ENCODE peak calls at places on chromosomes 7 and 10, in five cellular contexts. I is GM23248, L is fibroblast of lung, R is GM12865, Y is A673. D is an unnamed sample.
A peak's percentile ranks its signal among the peaks of the same experiment; 100 is the strongest.

GRCh38 chr10:126425051-126425450 is 36.8 kb upstream of the ADAM12 start:
- DNase-seq in I (no peak), L (no peak), R (no peak), Y (no peak), D (no peak)

GRCh38 chr7:104538152-104538551 is 209.7 kb downstream of the LHFPL3 start:
- DNase-seq in I (no peak), L (no peak), R (no peak), Y (no peak), D (no peak)

GRCh38 chr7:27092753-27093097 is 3.1 kb downstream of the HOXA1 start:
- DNase-seq in I (no peak), L (peak; percentile 34), R (no peak), Y (no peak), D (no peak)

GRCh38 chr7:140423501-140423900 is 19.6 kb downstream of the RAB19 start:
- DNase-seq in I (no peak), L (no peak), R (no peak), Y (no peak), D (no peak)

GRCh38 chr10:125038637-125039036 is 96.7 kb downstream of the ZRANB1 start:
- DNase-seq in I (no peak), L (no peak), R (peak; percentile 18), Y (peak; percentile 43), D (no peak)

GRCh38 chr10:129481641-129482040 is 14.6 kb downstream of the MGMT start:
- DNase-seq in I (no peak), L (no peak), R (no peak), Y (no peak), D (no peak)

GRCh38 chr7:40077849-40078248 is 56.6 kb downstream of the MPLKIP start:
- DNase-seq in I (no peak), L (peak; percentile 70), R (no peak), Y (no peak), D (no peak)

GRCh38 chr10:128322950-128323349 is 196.7 kb upstream of the MKI67 start:
- DNase-seq in I (no peak), L (no peak), R (no peak), Y (no peak), D (no peak)

GRCh38 chr7:148572067-148572522 is 18.5 kb upstream of the C7orf33 start:
- DNase-seq in I (no peak), L (no peak), R (no peak), Y (no peak), D (no peak)

GRCh38 chr10:7184660-7185366 is 226.0 kb downstream of the SFMBT2 start:
- DNase-seq in I (no peak), L (no peak), R (no peak), Y (no peak), D (no peak)

GRCh38 chr10:78529262-78529661 is 495.6 kb downstream of the RPS24 start:
- DNase-seq in I (no peak), L (no peak), R (no peak), Y (no peak), D (no peak)

GRCh38 chr7:35537067-35538023 is 157.6 kb downstream of the HERPUD2 start:
- DNase-seq in I (peak; percentile 84), L (peak; percentile 58), R (peak; percentile 73), Y (peak; percentile 85), D (peak; percentile 7)

GRCh38 chr7:124031919-124032318 is 948 bp downstream of the TMEM229A start:
- DNase-seq in I (no peak), L (no peak), R (no peak), Y (peak; percentile 55), D (no peak)
- H3K4me3 ChIP-seq in I (no peak overlapping the region), L (peak overlapping the region; percentile 51), R (no peak overlapping the region), Y (peak overlapping the region; percentile 77), D (peak overlapping the region; percentile 51)

GRCh38 chr10:100825946-100826660 is 80.7 kb downstream of the PAX2 start:
- DNase-seq in I (no peak), L (no peak), R (no peak), Y (no peak), D (no peak)
- H3K4me3 ChIP-seq in I (no peak overlapping the region), L (no peak overlapping the region), R (no peak overlapping the region), Y (peak overlapping the region; percentile 31), D (no peak overlapping the region)

DNA sequence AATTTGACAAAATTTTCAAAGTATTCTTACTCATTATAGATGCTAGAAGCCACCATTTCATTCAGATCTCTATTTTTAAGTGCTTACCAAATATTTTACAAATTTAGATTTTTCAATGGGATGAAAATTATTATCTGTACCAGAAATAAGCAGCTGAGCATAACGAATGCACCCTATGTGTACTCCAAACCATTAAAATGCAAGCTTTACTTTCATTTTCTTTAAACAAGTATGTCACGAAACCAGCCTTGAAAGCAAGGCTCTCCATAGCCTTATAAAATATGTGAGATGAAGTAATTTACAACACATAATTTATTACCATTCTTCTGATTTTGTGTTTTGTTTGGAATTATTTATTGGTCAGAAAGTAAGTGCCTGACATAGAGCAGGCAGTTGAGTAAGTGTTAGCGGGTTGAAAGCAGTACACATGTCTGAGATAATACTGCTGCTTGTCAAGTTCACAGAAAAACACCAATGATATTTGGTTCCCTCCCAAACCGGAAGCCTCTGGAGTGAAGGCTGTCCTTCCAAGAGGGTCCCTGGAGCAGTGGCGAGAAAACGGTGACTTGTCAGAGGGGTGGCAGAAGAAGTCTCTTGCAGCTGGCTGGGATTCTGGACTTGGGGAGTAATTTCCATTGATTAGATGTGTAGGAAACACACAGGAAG is 322.7 kb upstream of the PFKP start:
- DNase-seq in I (no peak), L (no peak), R (peak; percentile 3), Y (no peak), D (no peak)
- H3K4me3 ChIP-seq in I (no peak overlapping the region), L (peak overlapping the region; percentile 47), R (peak overlapping the region; percentile 39), Y (no peak overlapping the region), D (no peak overlapping the region)

DNA sequence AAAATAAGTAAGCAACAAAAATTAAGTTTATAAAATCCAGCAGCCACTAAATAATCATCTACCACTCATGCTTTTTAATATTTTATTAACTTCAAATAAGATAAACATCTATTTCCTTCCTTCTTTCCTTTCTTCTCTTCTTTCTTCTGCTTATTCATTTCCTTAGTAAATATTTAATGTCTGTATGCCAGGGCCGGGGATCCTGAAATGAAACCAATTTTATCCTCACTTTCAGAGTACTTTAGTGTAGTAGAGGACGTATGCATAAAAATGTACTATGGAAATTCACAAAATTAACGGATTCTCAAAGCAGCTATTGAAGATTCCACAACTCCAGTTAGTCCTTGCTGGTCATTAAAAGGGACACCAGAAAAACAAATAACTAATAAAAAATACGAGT is 224.7 kb downstream of the VTI1A start:
- DNase-seq in I (no peak), L (no peak), R (no peak), Y (peak; percentile 6), D (no peak)
- H3K4me3 ChIP-seq in I (no peak overlapping the region), L (no peak overlapping the region), R (no peak overlapping the region), Y (no peak overlapping the region), D (no peak overlapping the region)

GRCh38 chr7:80890391-80890790 is 28.5 kb downstream of the SEMA3C start:
- DNase-seq in I (no peak), L (peak; percentile 75), R (no peak), Y (no peak), D (no peak)
- H3K4me3 ChIP-seq in I (peak overlapping the region; percentile 4), L (peak overlapping the region; percentile 9), R (no peak overlapping the region), Y (no peak overlapping the region), D (no peak overlapping the region)

GRCh38 chr10:77301305-77301730 is 336.3 kb downstream of the KCNMA1 start:
- DNase-seq in I (peak; percentile 69), L (peak; percentile 48), R (no peak), Y (no peak), D (peak; percentile 58)
- H3K4me3 ChIP-seq in I (no peak overlapping the region), L (no peak overlapping the region), R (no peak overlapping the region), Y (no peak overlapping the region), D (no peak overlapping the region)

GRCh38 chr10:102619281-102619981 is 24.8 kb upstream of the TRIM8 start:
- DNase-seq in I (no peak), L (no peak), R (no peak), Y (no peak), D (no peak)
- H3K4me3 ChIP-seq in I (no peak overlapping the region), L (no peak overlapping the region), R (no peak overlapping the region), Y (no peak overlapping the region), D (no peak overlapping the region)

GRCh38 chr7:80218723-80219122 is 84.1 kb downstream of the GNAI1 start:
- DNase-seq in I (peak; percentile 91), L (peak; percentile 74), R (no peak), Y (no peak), D (no peak)
- H3K4me3 ChIP-seq in I (no peak overlapping the region), L (no peak overlapping the region), R (no peak overlapping the region), Y (no peak overlapping the region), D (no peak overlapping the region)

DNA sequence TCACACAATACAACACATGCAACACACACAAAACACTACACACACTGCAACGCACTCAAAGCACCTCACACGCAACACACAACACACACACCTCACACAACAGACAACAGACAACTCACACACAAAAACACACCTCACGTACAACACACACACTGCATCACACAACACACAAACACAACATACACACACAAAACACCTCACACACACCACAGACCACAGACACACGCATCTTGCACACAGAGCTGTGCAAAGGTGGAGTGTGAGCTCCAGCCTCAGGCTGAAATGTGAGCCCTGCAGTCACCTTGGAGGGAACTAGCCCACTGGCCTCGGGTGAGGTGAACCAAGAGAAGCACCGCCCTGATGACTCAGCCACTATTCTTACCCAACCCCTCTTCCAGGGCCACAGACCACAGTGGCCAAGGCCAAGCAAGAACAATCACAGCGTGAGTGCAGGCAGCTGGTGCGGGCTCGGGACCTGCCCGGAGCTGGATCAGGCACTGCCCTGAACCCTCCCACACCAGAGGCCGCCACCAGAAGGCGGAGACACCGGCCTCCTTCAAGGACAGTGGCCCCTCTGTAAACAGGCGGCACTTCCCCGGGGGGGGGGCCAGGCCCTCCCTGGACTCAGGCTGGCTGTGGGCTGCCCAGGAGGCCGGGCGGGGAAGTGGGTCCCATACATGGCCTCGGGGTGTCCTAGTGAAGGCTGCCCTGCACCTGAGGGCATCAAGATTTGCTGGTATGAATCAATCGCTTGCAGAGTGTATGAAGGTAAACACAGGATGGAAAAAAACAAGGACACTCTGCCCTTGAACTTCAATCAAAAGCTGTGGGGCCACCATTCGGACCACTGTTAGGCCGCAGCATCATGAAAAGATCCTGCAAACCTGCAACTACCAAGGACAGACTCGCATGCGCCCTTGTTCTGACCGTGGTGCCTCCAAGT is 106.7 kb downstream of the TNS3 start:
- DNase-seq in I (peak; percentile 98), L (peak; percentile 98), R (peak; percentile 75), Y (no peak), D (peak; percentile 95)
- H3K4me3 ChIP-seq in I (no peak overlapping the region), L (no peak overlapping the region), R (no peak overlapping the region), Y (no peak overlapping the region), D (no peak overlapping the region)

GRCh38 chr7:20219062-20219445 is 1.9 kb upstream of the MACC1 start:
- DNase-seq in I (no peak), L (no peak), R (no peak), Y (no peak), D (no peak)

GRCh38 chr7:20218261-20218660 is 1.1 kb upstream of the MACC1 start:
- DNase-seq in I (no peak), L (no peak), R (no peak), Y (no peak), D (no peak)

GRCh38 chr7:20217193-20217948 is at the start of gene MACC1:
- DNase-seq in I (no peak), L (no peak), R (peak; percentile 96), Y (no peak), D (no peak)

GRCh38 chr7:20214787-20215669 is 2.2 kb downstream of the MACC1 start:
- DNase-seq in I (no peak), L (no peak), R (peak; percentile 41), Y (no peak), D (no peak)

DNA sequence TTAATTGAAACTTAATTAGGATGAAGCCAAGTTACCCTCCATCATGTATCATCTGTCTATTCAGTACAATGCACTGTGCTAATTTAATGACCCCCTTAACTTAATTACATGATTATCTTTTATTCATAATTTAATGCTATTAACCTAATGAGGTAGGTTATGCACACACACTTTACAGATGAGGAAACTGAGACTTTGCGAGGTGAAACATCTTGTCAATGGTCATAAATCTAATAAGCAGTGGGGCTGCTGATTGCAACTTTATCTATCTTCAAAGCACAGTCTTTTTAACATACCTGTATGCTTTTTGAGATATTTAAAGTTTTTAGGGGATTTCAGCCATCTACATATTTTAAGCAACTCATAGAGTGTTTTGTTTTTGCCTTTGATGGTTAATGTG is 547 bp downstream of the MACC1 start:
- DNase-seq in I (no peak), L (no peak), R (no peak), Y (no peak), D (no peak)
- H3K4me3 ChIP-seq in I (no peak overlapping the region), L (no peak overlapping the region), R (peak overlapping the region; percentile 73), Y (no peak overlapping the region), D (no peak overlapping the region)